ENCODE peak calls at places on chromosomes 5 and 9, in seven cellular contexts. One of them, this sample, is unnamed. For H3K4me1, the result is how much of the 10 kb centered on the place peaks cover.

GRCh38 chr5:42429694-42430093 is 6.5 kb downstream of the GHR start:
- DNase-seq in transverse colon: no peak
- DNase-seq in CD8-positive, alpha-beta T cell: no peak
- DNase-seq in A673: no peak
- DNase-seq in heart left ventricle: no peak
- DNase-seq in PC-9: no peak
- DNase-seq in H9: no peak
- DNase-seq in this sample: no peak

GRCh38 chr5:63205976-63206375 is 627.4 kb downstream of the LRRC70 start:
- DNase-seq in transverse colon: no peak
- DNase-seq in CD8-positive, alpha-beta T cell: no peak
- DNase-seq in A673: no peak
- DNase-seq in heart left ventricle: no peak
- DNase-seq in PC-9: no peak
- DNase-seq in H9: no peak
- DNase-seq in this sample: no peak

GRCh38 chr9:138022121-138022741 is 144.6 kb downstream of the CACNA1B start:
- DNase-seq in transverse colon: no peak
- DNase-seq in CD8-positive, alpha-beta T cell: no peak
- DNase-seq in A673: peak
- DNase-seq in heart left ventricle: peak
- DNase-seq in PC-9: no peak
- DNase-seq in H9: peak
- DNase-seq in this sample: no peak

GRCh38 chr9:77999231-77999631 is 32.4 kb downstream of the GNAQ start:
- DNase-seq in transverse colon: no peak
- DNase-seq in CD8-positive, alpha-beta T cell: no peak
- DNase-seq in A673: no peak
- DNase-seq in heart left ventricle: no peak
- DNase-seq in PC-9: no peak
- DNase-seq in H9: no peak
- DNase-seq in this sample: no peak

GRCh38 chr5:32071351-32071944 is 102.7 kb downstream of the GOLPH3 start:
- DNase-seq in transverse colon: no peak
- DNase-seq in CD8-positive, alpha-beta T cell: no peak
- DNase-seq in A673: no peak
- DNase-seq in heart left ventricle: no peak
- DNase-seq in PC-9: no peak
- DNase-seq in H9: no peak
- DNase-seq in this sample: no peak

GRCh38 chr9:8857330-8858249 is 1058.0 kb upstream of the DMAC1 start:
- DNase-seq in transverse colon: peak
- DNase-seq in CD8-positive, alpha-beta T cell: peak
- DNase-seq in A673: peak
- DNase-seq in heart left ventricle: peak
- DNase-seq in PC-9: no peak
- DNase-seq in H9: peak
- DNase-seq in this sample: peak

GRCh38 chr5:64505769-64506566 is at the start of gene RGS7BP:
- DNase-seq in transverse colon: no peak
- DNase-seq in CD8-positive, alpha-beta T cell: no peak
- DNase-seq in A673: peak
- DNase-seq in heart left ventricle: peak
- DNase-seq in PC-9: no peak
- DNase-seq in H9: peak
- DNase-seq in this sample: peak

GRCh38 chr9:108056805-108057386 is 567.3 kb upstream of the KLF4 start:
- DNase-seq in transverse colon: no peak
- DNase-seq in CD8-positive, alpha-beta T cell: no peak
- DNase-seq in A673: no peak
- DNase-seq in heart left ventricle: no peak
- DNase-seq in PC-9: peak
- DNase-seq in H9: no peak
- DNase-seq in this sample: no peak

GRCh38 chr5:104088876-104089778 is 526.5 kb upstream of the NUDT12 start:
- DNase-seq in transverse colon: no peak
- DNase-seq in CD8-positive, alpha-beta T cell: no peak
- DNase-seq in A673: peak
- DNase-seq in heart left ventricle: no peak
- DNase-seq in PC-9: no peak
- DNase-seq in H9: no peak
- DNase-seq in this sample: no peak

GRCh38 chr5:116905885-116906284 is 331.3 kb upstream of the SEMA6A start:
- DNase-seq in transverse colon: no peak
- DNase-seq in CD8-positive, alpha-beta T cell: no peak
- DNase-seq in A673: no peak
- DNase-seq in heart left ventricle: no peak
- DNase-seq in PC-9: no peak
- DNase-seq in H9: no peak
- DNase-seq in this sample: no peak

GRCh38 chr5:3852154-3852930 is 256.7 kb downstream of the IRX1 start:
- DNase-seq in transverse colon: no peak
- DNase-seq in CD8-positive, alpha-beta T cell: no peak
- DNase-seq in A673: no peak
- DNase-seq in heart left ventricle: no peak
- DNase-seq in PC-9: no peak
- DNase-seq in H9: no peak
- DNase-seq in this sample: no peak

GRCh38 chr5:146494656-146495055 is 21.3 kb downstream of the GPR151 start:
- DNase-seq in transverse colon: no peak
- DNase-seq in CD8-positive, alpha-beta T cell: no peak
- DNase-seq in A673: no peak
- DNase-seq in heart left ventricle: no peak
- DNase-seq in PC-9: no peak
- DNase-seq in H9: no peak
- DNase-seq in this sample: no peak

GRCh38 chr9:33287087-33287490 is 3.2 kb upstream of the NFX1 start:
- DNase-seq in transverse colon: peak
- DNase-seq in CD8-positive, alpha-beta T cell: peak
- DNase-seq in A673: peak
- DNase-seq in heart left ventricle: no peak
- DNase-seq in PC-9: peak
- DNase-seq in H9: peak
- DNase-seq in this sample: peak

GRCh38 chr5:140106101-140106500 is 7.8 kb upstream of the PURA start:
- DNase-seq in transverse colon: no peak
- DNase-seq in CD8-positive, alpha-beta T cell: no peak
- DNase-seq in A673: peak
- DNase-seq in heart left ventricle: no peak
- DNase-seq in PC-9: peak
- DNase-seq in H9: no peak
- DNase-seq in this sample: no peak

GRCh38 chr9:98172604-98173003 is 19.8 kb downstream of the CORO2A start:
- DNase-seq in transverse colon: no peak
- DNase-seq in CD8-positive, alpha-beta T cell: no peak
- DNase-seq in A673: no peak
- DNase-seq in heart left ventricle: no peak
- DNase-seq in PC-9: peak
- DNase-seq in H9: peak
- DNase-seq in this sample: no peak

GRCh38 chr5:14236757-14237156 is 93.6 kb downstream of the TRIO start:
- DNase-seq in transverse colon: no peak
- DNase-seq in CD8-positive, alpha-beta T cell: no peak
- DNase-seq in A673: no peak
- DNase-seq in heart left ventricle: no peak
- DNase-seq in PC-9: no peak
- DNase-seq in H9: no peak
- DNase-seq in this sample: no peak

GRCh38 chr5:55629790-55630189 is 82.3 kb downstream of the SLC38A9 start:
- DNase-seq in transverse colon: no peak
- DNase-seq in CD8-positive, alpha-beta T cell: no peak
- DNase-seq in A673: no peak
- DNase-seq in heart left ventricle: no peak
- DNase-seq in PC-9: no peak
- DNase-seq in H9: no peak
- DNase-seq in this sample: no peak

GRCh38 chr9:100087218-100087617 is 11.6 kb downstream of the ERP44 start:
- DNase-seq in transverse colon: no peak
- DNase-seq in CD8-positive, alpha-beta T cell: no peak
- DNase-seq in A673: no peak
- DNase-seq in heart left ventricle: no peak
- DNase-seq in PC-9: no peak
- DNase-seq in H9: no peak
- DNase-seq in this sample: no peak

GRCh38 chr9:135509458-135509857 is 9.0 kb downstream of the MRPS2 start:
- DNase-seq in transverse colon: no peak
- DNase-seq in CD8-positive, alpha-beta T cell: no peak
- DNase-seq in A673: no peak
- DNase-seq in heart left ventricle: no peak
- DNase-seq in PC-9: no peak
- DNase-seq in H9: no peak
- DNase-seq in this sample: no peak

GRCh38 chr5:5221731-5222130 is 81.6 kb downstream of the ADAMTS16 start:
- DNase-seq in transverse colon: no peak
- DNase-seq in CD8-positive, alpha-beta T cell: no peak
- DNase-seq in A673: peak
- DNase-seq in heart left ventricle: no peak
- DNase-seq in PC-9: no peak
- DNase-seq in H9: no peak
- DNase-seq in this sample: no peak

GRCh38 chr9:136769710-136770191 is 5.4 kb upstream of the LCN15 start:
- DNase-seq in transverse colon: peak
- DNase-seq in CD8-positive, alpha-beta T cell: peak
- DNase-seq in A673: peak
- DNase-seq in heart left ventricle: no peak
- DNase-seq in PC-9: no peak
- DNase-seq in H9: peak
- DNase-seq in this sample: peak
- TF ChIP-seq CTCF in transverse colon: peak
- TF ChIP-seq CTCF in CD8-positive, alpha-beta T cell: peak
- TF ChIP-seq CTCF in A673: peak
- TF ChIP-seq CTCF in heart left ventricle: peak
- TF ChIP-seq CTCF in PC-9: peak
- TF ChIP-seq CTCF in H9: peak
- TF ChIP-seq CTCF in this sample: no peak

GRCh38 chr5:58582411-58583393 is at the start of gene RAB3C:
- DNase-seq in transverse colon: peak
- DNase-seq in CD8-positive, alpha-beta T cell: no peak
- DNase-seq in A673: peak
- DNase-seq in heart left ventricle: peak
- DNase-seq in PC-9: peak
- DNase-seq in H9: peak
- DNase-seq in this sample: peak
- H3K4me1 ChIP-seq in transverse colon: under half
- H3K4me1 ChIP-seq in CD8-positive, alpha-beta T cell: under half
- H3K4me1 ChIP-seq in A673: under half
- H3K4me1 ChIP-seq in heart left ventricle: under half
- H3K4me1 ChIP-seq in PC-9: under half
- H3K4me1 ChIP-seq in H9: under half
- H3K4me1 ChIP-seq in this sample: under half

DNA sequence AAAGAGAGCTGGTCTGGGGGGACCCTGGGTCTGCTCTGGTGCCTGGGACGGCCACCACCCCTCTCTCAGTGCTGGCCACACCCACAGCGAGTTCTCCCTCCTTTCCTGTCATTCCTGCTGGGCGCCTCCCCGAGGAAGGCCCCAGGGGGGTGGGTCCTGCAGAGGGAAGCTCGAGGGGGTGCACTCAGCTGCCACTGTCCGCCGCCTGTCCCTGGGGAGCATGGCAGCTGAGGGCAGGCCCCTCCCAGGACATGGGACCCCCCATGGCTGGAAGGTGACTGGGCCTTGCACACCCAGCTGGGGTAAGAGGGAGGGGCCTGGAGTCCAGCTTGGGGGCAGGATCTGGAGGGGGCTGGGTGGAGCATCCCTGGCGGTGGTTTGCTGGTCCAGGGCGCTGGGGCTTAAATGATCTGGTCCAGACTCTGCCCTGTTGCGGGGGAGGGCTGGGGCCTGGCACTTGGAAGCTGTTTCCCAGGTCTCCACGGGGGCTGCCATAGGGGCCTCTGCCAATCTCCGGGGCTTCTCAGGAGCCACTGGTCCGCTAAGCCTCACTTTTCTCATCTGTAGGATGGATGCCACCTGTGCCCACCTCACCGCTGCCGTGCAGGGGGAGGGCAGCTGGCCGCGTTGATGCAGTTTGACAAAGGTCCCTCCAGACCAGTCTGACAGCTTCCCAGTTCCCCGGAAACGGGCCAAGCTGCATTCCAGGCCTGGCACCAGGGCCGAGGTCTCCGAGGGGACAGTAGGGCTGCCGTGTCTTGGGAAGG is 6.0 kb upstream of the SLC2A6 start:
- DNase-seq in transverse colon: no peak
- DNase-seq in CD8-positive, alpha-beta T cell: no peak
- DNase-seq in A673: no peak
- DNase-seq in heart left ventricle: peak
- DNase-seq in PC-9: peak
- DNase-seq in H9: no peak
- DNase-seq in this sample: no peak
- TF ChIP-seq CTCF in transverse colon: no peak
- TF ChIP-seq CTCF in CD8-positive, alpha-beta T cell: no peak
- TF ChIP-seq CTCF in A673: no peak
- TF ChIP-seq CTCF in heart left ventricle: no peak
- TF ChIP-seq CTCF in PC-9: no peak
- TF ChIP-seq CTCF in H9: no peak
- TF ChIP-seq CTCF in this sample: no peak

GRCh38 chr9:79917417-79917816 is 345.7 kb downstream of the TLE4 start:
- DNase-seq in transverse colon: no peak
- DNase-seq in CD8-positive, alpha-beta T cell: no peak
- DNase-seq in A673: no peak
- DNase-seq in heart left ventricle: no peak
- DNase-seq in PC-9: no peak
- DNase-seq in H9: no peak
- DNase-seq in this sample: no peak
- H3K4me1 ChIP-seq in transverse colon: under half
- H3K4me1 ChIP-seq in CD8-positive, alpha-beta T cell: under half
- H3K4me1 ChIP-seq in A673: under half
- H3K4me1 ChIP-seq in heart left ventricle: under half
- H3K4me1 ChIP-seq in PC-9: under half
- H3K4me1 ChIP-seq in H9: under half
- H3K4me1 ChIP-seq in this sample: under half

GRCh38 chr5:95620030-95620869 is at the start of gene GPR150:
- DNase-seq in transverse colon: peak
- DNase-seq in CD8-positive, alpha-beta T cell: peak
- DNase-seq in A673: peak
- DNase-seq in heart left ventricle: peak
- DNase-seq in PC-9: peak
- DNase-seq in H9: peak
- DNase-seq in this sample: peak
- TF ChIP-seq CTCF in transverse colon: no peak
- TF ChIP-seq CTCF in CD8-positive, alpha-beta T cell: no peak
- TF ChIP-seq CTCF in A673: no peak
- TF ChIP-seq CTCF in heart left ventricle: no peak
- TF ChIP-seq CTCF in PC-9: no peak
- TF ChIP-seq CTCF in H9: no peak
- TF ChIP-seq CTCF in this sample: no peak

GRCh38 chr5:111132731-111133435 is 40.7 kb downstream of the WDR36 start:
- DNase-seq in transverse colon: no peak
- DNase-seq in CD8-positive, alpha-beta T cell: no peak
- DNase-seq in A673: no peak
- DNase-seq in heart left ventricle: no peak
- DNase-seq in PC-9: no peak
- DNase-seq in H9: no peak
- DNase-seq in this sample: no peak
- H3K4me1 ChIP-seq in transverse colon: under half
- H3K4me1 ChIP-seq in CD8-positive, alpha-beta T cell: under half
- H3K4me1 ChIP-seq in A673: under half
- H3K4me1 ChIP-seq in heart left ventricle: under half
- H3K4me1 ChIP-seq in PC-9: under half
- H3K4me1 ChIP-seq in H9: under half
- H3K4me1 ChIP-seq in this sample: under half

This sample was measured in right lobe of liver.